ENCODE peak calls at places on chromosomes 16 and 17, in six cellular contexts. Q is H1; E is left cardiac atrium; O is T-cell; D is stimulated activated CD8-positive, alpha-beta memory T cell treated with anti-CD3 and anti-CD28 coated beads, Interleukin-12 subunit alpha, Interleukin-12 subunit beta, amount 100 ng/mL, for 4 hours; W is H9. Z is an unnamed sample.

GRCh38 chr17:21167303-21167702 is 40.5 kb downstream of the DHRS7B start:
- DNase-seq in Q (no peak), E (no peak), O (no peak), D (no peak), W (no peak), Z (no peak)

GRCh38 chr17:80755650-80756405 is 211.2 kb downstream of the RPTOR start:
- DNase-seq in Q (no peak), E (no peak), O (no peak), D (no peak), W (no peak), Z (no peak)

GRCh38 chr17:21304091-21304490 is 19.6 kb downstream of the MAP2K3 start:
- DNase-seq in Q (no peak), E (no peak), O (no peak), D (no peak), W (no peak), Z (no peak)

GRCh38 chr17:40427002-40427491 is 9.4 kb upstream of the TOP2A start:
- DNase-seq in Q (peak; percentile 40), E (no peak), O (no peak), D (no peak), W (peak; percentile 28), Z (no peak)

GRCh38 chr16:57642368-57643135 is 14.1 kb downstream of the ADGRG1 start:
- DNase-seq in Q (no peak), E (no peak), O (no peak), D (no peak), W (no peak), Z (no peak)

GRCh38 chr17:66353937-66354401 is 51.6 kb downstream of the PRKCA start:
- DNase-seq in Q (no peak), E (no peak), O (no peak), D (no peak), W (no peak), Z (no peak)

GRCh38 chr17:35895602-35896001 is 15.4 kb upstream of the CCL5 start:
- DNase-seq in Q (no peak), E (no peak), O (no peak), D (no peak), W (no peak), Z (no peak)

GRCh38 chr17:10125761-10126553 is 72.4 kb downstream of the GAS7 start:
- DNase-seq in Q (no peak), E (no peak), O (no peak), D (no peak), W (no peak), Z (no peak)

GRCh38 chr16:64152010-64152767 is 969.7 kb downstream of the CDH11 start:
- DNase-seq in Q (no peak), E (no peak), O (no peak), D (no peak), W (no peak), Z (no peak)

GRCh38 chr17:74192950-74193781 is 10.3 kb upstream of the RPL38 start:
- DNase-seq in Q (no peak), E (peak; percentile 45), O (no peak), D (no peak), W (no peak), Z (peak; percentile 86)

GRCh38 chr17:78415821-78416301 is 37.4 kb downstream of the PGS1 start:
- DNase-seq in Q (no peak), E (no peak), O (no peak), D (no peak), W (no peak), Z (no peak)

GRCh38 chr17:2034157-2034556 is 4.2 kb downstream of the DPH1 start:
- DNase-seq in Q (no peak), E (no peak), O (no peak), D (no peak), W (peak; percentile 53), Z (no peak)

GRCh38 chr16:86680137-86680536 is 101.8 kb downstream of the FOXL1 start:
- DNase-seq in Q (no peak), E (peak; percentile 59), O (no peak), D (no peak), W (no peak), Z (no peak)

GRCh38 chr17:55420776-55421178 is 858 bp downstream of the MMD start:
- DNase-seq in Q (peak; percentile 56), E (peak; percentile 67), O (no peak), D (peak; percentile 19), W (no peak), Z (peak; percentile 33)

GRCh38 chr16:27379919-27380318 is 22.1 kb upstream of the IL21R start:
- DNase-seq in Q (no peak), E (no peak), O (no peak), D (no peak), W (no peak), Z (no peak)

GRCh38 chr17:72838581-72838980 is 253.9 kb downstream of the SLC39A11 start:
- DNase-seq in Q (no peak), E (no peak), O (no peak), D (no peak), W (no peak), Z (no peak)

GRCh38 chr16:76265434-76266045 is 11.7 kb upstream of the CNTNAP4 start:
- DNase-seq in Q (peak; percentile 92), E (no peak), O (no peak), D (no peak), W (peak; percentile 76), Z (no peak)

Z was measured in mucosa of gallbladder.